ENCODE peak calls at places on chromosomes 3 and 15, in six cellular contexts. Q is astrocyte, R is PC-9, T is choroid plexus epithelial cell, W is suprapubic skin, M is Panc1. A is an unnamed sample.

GRCh38 chr3:104588442-104588841 is 778.3 kb upstream of the ALCAM start:
- DNase-seq in Q (no peak), R (no peak), T (no peak), W (no peak), M (no peak), A (no peak)

GRCh38 chr3:197352382-197352781 is 54.0 kb upstream of the DLG1 start:
- DNase-seq in Q (peak), R (no peak), T (peak), W (no peak), M (no peak), A (no peak)

GRCh38 chr3:98778852-98779379 is 15.8 kb downstream of the ST3GAL6 start:
- DNase-seq in Q (peak), R (no peak), T (peak), W (no peak), M (no peak), A (no peak)

GRCh38 chr3:95389725-95390313 is 1327.0 kb downstream of the NSUN3 start:
- DNase-seq in Q (no peak), R (no peak), T (no peak), W (no peak), M (no peak), A (no peak)

GRCh38 chr15:64651573-64652260 is 123.7 kb downstream of the RBPMS2 start:
- DNase-seq in Q (no peak), R (peak), T (peak), W (no peak), M (no peak), A (no peak)

GRCh38 chr3:140529558-140529957 is 148.3 kb upstream of the TRIM42 start:
- DNase-seq in Q (no peak), R (no peak), T (peak), W (no peak), M (no peak), A (no peak)

GRCh38 chr3:134640872-134641470 is 9.9 kb downstream of the KY start:
- DNase-seq in Q (no peak), R (no peak), T (peak), W (peak), M (no peak), A (no peak)

GRCh38 chr3:13041113-13041776 is 32.0 kb downstream of the IQSEC1 start:
- DNase-seq in Q (no peak), R (no peak), T (no peak), W (no peak), M (no peak), A (no peak)

GRCh38 chr3:193190387-193190786 is 50.6 kb upstream of the PLAAT1 start:
- DNase-seq in Q (peak), R (no peak), T (peak), W (no peak), M (no peak), A (no peak)

GRCh38 chr15:25504307-25504706 is 65.5 kb upstream of the UBE3A start:
- DNase-seq in Q (peak), R (no peak), T (peak), W (no peak), M (no peak), A (no peak)

GRCh38 chr3:57933589-57933988 is 74.6 kb upstream of the FLNB start:
- DNase-seq in Q (no peak), R (no peak), T (no peak), W (no peak), M (no peak), A (no peak)
- TF ChIP-seq CTCF in Q (no peak), R (no peak), T (no peak), W (no peak), M (no peak), A (no peak)

GRCh38 chr15:67066041-67067021 is 929 bp downstream of the SMAD3 start:
- DNase-seq in Q (no peak), R (no peak), T (no peak), W (no peak), M (no peak), A (no peak)
- TF ChIP-seq CTCF in Q (no peak), R (no peak), T (no peak), W (no peak), M (no peak), A (no peak)

DNA sequence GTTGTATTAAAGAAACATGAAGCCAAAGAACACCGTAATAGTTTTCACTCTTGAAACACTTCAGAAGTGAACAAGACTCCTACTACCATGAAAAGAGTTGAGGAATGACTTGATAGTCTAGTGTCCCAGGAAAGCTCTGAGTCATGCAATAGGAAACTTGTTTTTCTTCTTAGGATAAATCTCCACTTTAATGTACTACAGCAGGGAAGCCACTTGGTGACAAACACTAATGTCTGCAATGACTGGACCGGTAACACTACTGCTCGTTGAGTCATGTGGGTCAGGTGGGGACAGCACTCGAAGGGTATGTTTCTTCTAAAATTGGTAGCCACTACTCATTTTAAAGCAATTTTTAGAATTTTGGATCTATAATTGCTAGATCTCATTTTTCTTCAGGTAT is 291.7 kb upstream of the CNTN3 start:
- DNase-seq in Q (no peak), R (no peak), T (no peak), W (no peak), M (no peak), A (no peak)
- TF ChIP-seq CTCF in Q (no peak), R (no peak), T (no peak), W (no peak), M (no peak), A (no peak)

GRCh38 chr15:100769043-100769974 is 110.3 kb upstream of the ALDH1A3 start:
- DNase-seq in Q (no peak), R (no peak), T (no peak), W (peak), M (no peak), A (no peak)

GRCh38 chr15:100768501-100768931 is 111.1 kb upstream of the ALDH1A3 start:
- DNase-seq in Q (no peak), R (no peak), T (no peak), W (peak), M (no peak), A (no peak)

GRCh38 chr15:100766225-100767001 is 113.2 kb upstream of the ALDH1A3 start:
- DNase-seq in Q (no peak), R (no peak), T (no peak), W (peak), M (no peak), A (peak)

GRCh38 chr15:100765458-100766224 is 114.0 kb upstream of the ALDH1A3 start:
- DNase-seq in Q (no peak), R (no peak), T (no peak), W (peak), M (no peak), A (no peak)

DNA sequence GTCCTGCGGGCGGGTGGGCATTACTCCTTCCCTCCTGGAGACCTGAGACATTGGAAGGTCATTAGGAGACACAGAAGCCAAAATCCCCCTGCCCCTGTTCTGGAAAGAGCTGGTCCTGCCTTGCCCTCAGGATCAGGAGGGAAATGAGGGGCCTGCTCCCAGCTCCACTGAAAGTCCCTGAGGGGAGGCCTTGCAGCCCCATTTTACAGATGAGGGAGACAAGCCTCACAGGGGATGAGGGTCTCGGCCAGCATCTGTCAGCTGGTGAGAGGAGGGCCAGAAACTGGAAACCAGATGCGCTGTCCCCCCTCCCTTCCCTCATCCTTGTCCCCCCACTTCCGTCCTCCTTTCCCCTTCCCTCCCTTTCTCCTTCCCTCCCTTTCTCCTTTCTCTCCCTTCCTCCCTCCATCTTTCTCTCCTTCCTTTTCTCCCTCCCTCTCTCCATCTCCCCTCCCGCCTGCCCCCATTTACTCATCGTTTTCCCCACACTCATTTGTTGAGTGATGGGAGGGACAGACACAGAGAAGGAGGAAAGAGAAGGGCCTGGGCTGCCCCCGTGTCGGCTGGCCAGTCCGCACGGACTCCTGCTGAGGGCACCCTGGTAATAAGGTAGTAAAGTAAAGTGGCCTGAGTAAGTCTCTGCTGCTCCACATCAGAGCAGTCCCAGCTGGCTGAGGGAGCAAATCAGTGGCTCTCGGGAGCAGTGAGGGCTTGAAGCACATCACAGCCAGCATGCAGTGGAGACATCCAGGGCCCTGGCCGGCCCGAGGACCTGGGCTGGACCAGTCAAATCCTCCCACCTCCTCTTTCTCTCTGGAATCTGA is 112.4 kb upstream of the ALDH1A3 start:
- DNase-seq in Q (no peak), R (no peak), T (no peak), W (peak), M (no peak), A (no peak)
- TF ChIP-seq CTCF in Q (no peak), R (no peak), T (no peak), W (no peak), M (no peak), A (no peak)

GRCh38 chr3:57944313-57944580 is 64.0 kb upstream of the FLNB start:
- DNase-seq in Q (no peak), R (no peak), T (no peak), W (no peak), M (no peak), A (no peak)

GRCh38 chr3:57939776-57940175 is 68.4 kb upstream of the FLNB start:
- DNase-seq in Q (no peak), R (no peak), T (no peak), W (no peak), M (no peak), A (no peak)

GRCh38 chr3:57943525-57944312 is 64.5 kb upstream of the FLNB start:
- DNase-seq in Q (no peak), R (no peak), T (no peak), W (no peak), M (no peak), A (no peak)

GRCh38 chr3:57942872-57943283 is 65.3 kb upstream of the FLNB start:
- DNase-seq in Q (no peak), R (peak), T (no peak), W (no peak), M (no peak), A (no peak)

DNA sequence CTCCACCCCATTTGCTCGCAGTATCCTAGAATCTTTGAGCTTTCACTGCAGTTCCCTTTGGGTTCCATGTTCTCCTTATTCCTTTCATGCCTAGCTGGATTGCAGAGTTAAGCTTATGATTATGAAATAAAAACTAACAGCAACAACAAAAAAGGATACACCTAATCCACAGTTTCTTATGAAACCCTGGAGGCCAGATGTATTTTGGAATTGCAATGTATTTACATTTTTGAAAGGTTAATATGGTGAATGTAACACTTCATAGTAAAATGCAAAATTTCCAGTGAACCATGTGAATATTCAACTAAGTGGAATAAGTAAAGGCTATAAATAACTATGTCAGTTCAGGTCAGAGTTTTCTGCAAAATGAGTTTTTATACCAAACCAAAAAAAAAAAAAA is 65.9 kb upstream of the FLNB start:
- DNase-seq in Q (no peak), R (no peak), T (no peak), W (no peak), M (no peak), A (no peak)
- TF ChIP-seq CTCF in Q (no peak), R (no peak), T (no peak), W (no peak), M (no peak), A (no peak)

DNA sequence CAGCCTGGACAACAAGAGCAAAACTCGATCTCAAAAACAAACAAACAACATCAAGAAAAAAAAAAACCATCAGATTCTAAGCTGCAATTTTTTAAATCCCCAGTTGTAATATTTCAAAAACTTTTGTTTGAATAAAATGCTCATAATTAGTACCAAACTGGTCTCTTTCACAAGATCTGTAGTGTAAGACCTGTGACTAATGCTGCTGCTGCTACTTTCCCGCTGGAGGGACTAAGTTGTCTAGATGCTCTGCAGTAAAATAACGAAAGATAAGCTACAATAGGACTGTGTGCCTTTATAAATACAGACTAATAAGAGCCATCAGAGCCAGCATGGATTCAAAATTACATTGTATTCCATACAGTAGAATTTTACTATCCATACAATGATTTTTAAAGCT is 45.4 kb downstream of the TM4SF4 start:
- DNase-seq in Q (no peak), R (no peak), T (no peak), W (no peak), M (no peak), A (no peak)
- TF ChIP-seq CTCF in Q (no peak), R (no peak), T (no peak), W (no peak), M (no peak), A (no peak)

A was measured in type B pancreatic cell.